ENCODE peak calls at places on chromosomes 16 and 17, in seven cellular contexts. One of them, this sample, is unnamed.

GRCh38 chr17:2061441-2061797 is 6.5 kb downstream of the HIC1 start:
- DNase-seq in WTC11: no peak
- DNase-seq in AG04449: no peak
- DNase-seq in ovary: no peak
- DNase-seq in mesothelial cell of epicardium: no peak
- DNase-seq in omental fat pad: no peak
- DNase-seq in A549: no peak
- DNase-seq in this sample: no peak

GRCh38 chr16:52114414-52114813 is 432.5 kb downstream of the TOX3 start:
- DNase-seq in WTC11: no peak
- DNase-seq in ovary: no peak
- DNase-seq in mesothelial cell of epicardium: no peak
- DNase-seq in A549: no peak
- DNase-seq in omental fat pad: no peak
- DNase-seq in AG04449: no peak
- DNase-seq in this sample: no peak

GRCh38 chr17:76992911-76993310 is 124.7 kb downstream of the MGAT5B start:
- DNase-seq in ovary: no peak
- DNase-seq in A549: no peak
- DNase-seq in AG04449: no peak
- DNase-seq in mesothelial cell of epicardium: no peak
- DNase-seq in omental fat pad: no peak
- DNase-seq in WTC11: no peak
- DNase-seq in this sample: no peak

GRCh38 chr16:25009822-25010221 is 5.3 kb downstream of the ARHGAP17 start:
- DNase-seq in AG04449: no peak
- DNase-seq in omental fat pad: no peak
- DNase-seq in WTC11: no peak
- DNase-seq in mesothelial cell of epicardium: no peak
- DNase-seq in A549: no peak
- DNase-seq in ovary: no peak
- DNase-seq in this sample: no peak

GRCh38 chr16:50627419-50627818 is 53.7 kb downstream of the SNX20 start:
- DNase-seq in AG04449: no peak
- DNase-seq in WTC11: peak
- DNase-seq in mesothelial cell of epicardium: no peak
- DNase-seq in omental fat pad: no peak
- DNase-seq in A549: no peak
- DNase-seq in ovary: peak
- DNase-seq in this sample: peak

GRCh38 chr17:17090642-17091103 is 48.4 kb downstream of the MPRIP start:
- DNase-seq in omental fat pad: no peak
- DNase-seq in WTC11: no peak
- DNase-seq in AG04449: no peak
- DNase-seq in mesothelial cell of epicardium: no peak
- DNase-seq in A549: no peak
- DNase-seq in ovary: no peak
- DNase-seq in this sample: no peak

GRCh38 chr17:8292639-8293395 is 2.4 kb downstream of the SLC25A35 start:
- DNase-seq in ovary: no peak
- DNase-seq in mesothelial cell of epicardium: no peak
- DNase-seq in WTC11: no peak
- DNase-seq in A549: no peak
- DNase-seq in omental fat pad: no peak
- DNase-seq in AG04449: no peak
- DNase-seq in this sample: no peak

GRCh38 chr16:3514621-3515020 is 13.8 kb downstream of the CLUAP1 start:
- DNase-seq in AG04449: peak
- DNase-seq in ovary: no peak
- DNase-seq in mesothelial cell of epicardium: no peak
- DNase-seq in A549: no peak
- DNase-seq in WTC11: no peak
- DNase-seq in omental fat pad: no peak
- DNase-seq in this sample: no peak

GRCh38 chr16:52069866-52070265 is 477.1 kb downstream of the TOX3 start:
- DNase-seq in WTC11: no peak
- DNase-seq in AG04449: no peak
- DNase-seq in mesothelial cell of epicardium: no peak
- DNase-seq in omental fat pad: no peak
- DNase-seq in ovary: no peak
- DNase-seq in A549: peak
- DNase-seq in this sample: peak

GRCh38 chr17:18102640-18103039 is 5.9 kb upstream of the MYO15A start:
- DNase-seq in ovary: no peak
- DNase-seq in AG04449: no peak
- DNase-seq in A549: no peak
- DNase-seq in WTC11: no peak
- DNase-seq in omental fat pad: no peak
- DNase-seq in mesothelial cell of epicardium: no peak
- DNase-seq in this sample: no peak

GRCh38 chr16:62543516-62543915 is 507.3 kb upstream of the CDH8 start:
- DNase-seq in omental fat pad: no peak
- DNase-seq in AG04449: no peak
- DNase-seq in WTC11: no peak
- DNase-seq in ovary: no peak
- DNase-seq in mesothelial cell of epicardium: no peak
- DNase-seq in A549: no peak
- DNase-seq in this sample: no peak

GRCh38 chr16:55495616-55496289 is 13.1 kb upstream of the LPCAT2 start:
- DNase-seq in WTC11: no peak
- DNase-seq in ovary: no peak
- DNase-seq in mesothelial cell of epicardium: peak
- DNase-seq in A549: no peak
- DNase-seq in AG04449: peak
- DNase-seq in omental fat pad: no peak
- DNase-seq in this sample: no peak

GRCh38 chr16:23967018-23967417 is 131.2 kb downstream of the PRKCB start:
- DNase-seq in AG04449: no peak
- DNase-seq in A549: no peak
- DNase-seq in WTC11: no peak
- DNase-seq in omental fat pad: no peak
- DNase-seq in ovary: peak
- DNase-seq in mesothelial cell of epicardium: no peak
- DNase-seq in this sample: no peak

GRCh38 chr16:31356566-31357323 is 1.8 kb downstream of the ITGAX start:
- DNase-seq in ovary: no peak
- DNase-seq in omental fat pad: no peak
- DNase-seq in AG04449: no peak
- DNase-seq in A549: no peak
- DNase-seq in WTC11: peak
- DNase-seq in mesothelial cell of epicardium: no peak
- DNase-seq in this sample: peak

GRCh38 chr17:72430611-72431432 is 310.0 kb downstream of the SOX9 start:
- DNase-seq in A549: no peak
- DNase-seq in mesothelial cell of epicardium: no peak
- DNase-seq in WTC11: peak
- DNase-seq in omental fat pad: no peak
- DNase-seq in ovary: no peak
- DNase-seq in AG04449: no peak
- DNase-seq in this sample: no peak

GRCh38 chr17:42659079-42659931 is at the start of gene TUBG2:
- DNase-seq in omental fat pad: no peak
- DNase-seq in ovary: peak
- DNase-seq in AG04449: no peak
- DNase-seq in A549: peak
- DNase-seq in WTC11: peak
- DNase-seq in mesothelial cell of epicardium: peak
- DNase-seq in this sample: peak

GRCh38 chr16:77285676-77286075 is 86.5 kb downstream of the SYCE1L start:
- DNase-seq in omental fat pad: no peak
- DNase-seq in mesothelial cell of epicardium: no peak
- DNase-seq in AG04449: no peak
- DNase-seq in ovary: no peak
- DNase-seq in A549: no peak
- DNase-seq in WTC11: no peak
- DNase-seq in this sample: no peak

GRCh38 chr17:42817866-42818265 is 6.2 kb downstream of the BECN1 start:
- DNase-seq in omental fat pad: no peak
- DNase-seq in mesothelial cell of epicardium: no peak
- DNase-seq in WTC11: no peak
- DNase-seq in AG04449: no peak
- DNase-seq in ovary: no peak
- DNase-seq in A549: no peak
- DNase-seq in this sample: no peak

GRCh38 chr17:57534863-57535651 is 210.0 kb downstream of the CCDC182 start:
- DNase-seq in A549: no peak
- DNase-seq in WTC11: no peak
- DNase-seq in AG04449: no peak
- DNase-seq in mesothelial cell of epicardium: no peak
- DNase-seq in omental fat pad: no peak
- DNase-seq in ovary: no peak
- DNase-seq in this sample: no peak

GRCh38 chr16:77273-77806 is 685 bp upstream of the MPG start:
- DNase-seq in WTC11: peak
- DNase-seq in omental fat pad: no peak
- DNase-seq in A549: peak
- DNase-seq in AG04449: no peak
- DNase-seq in ovary: peak
- DNase-seq in mesothelial cell of epicardium: peak
- DNase-seq in this sample: peak

GRCh38 chr16:28826141-28826540 is 3.3 kb downstream of the ATXN2L start:
- DNase-seq in mesothelial cell of epicardium: no peak
- DNase-seq in AG04449: no peak
- DNase-seq in omental fat pad: no peak
- DNase-seq in ovary: no peak
- DNase-seq in A549: no peak
- DNase-seq in WTC11: no peak
- DNase-seq in this sample: no peak

GRCh38 chr17:48427598-48427997 is 2.4 kb downstream of the SKAP1 start:
- DNase-seq in omental fat pad: no peak
- DNase-seq in WTC11: no peak
- DNase-seq in ovary: no peak
- DNase-seq in mesothelial cell of epicardium: no peak
- DNase-seq in A549: no peak
- DNase-seq in AG04449: no peak
- DNase-seq in this sample: no peak
- TF ChIP-seq CTCF in omental fat pad: no peak
- TF ChIP-seq CTCF in WTC11: no peak
- TF ChIP-seq CTCF in ovary: no peak
- TF ChIP-seq CTCF in mesothelial cell of epicardium: no peak
- TF ChIP-seq CTCF in A549: no peak
- TF ChIP-seq CTCF in AG04449: no peak
- TF ChIP-seq CTCF in this sample: no peak

GRCh38 chr16:85634747-85635544 is 21.8 kb downstream of the GSE1 start:
- DNase-seq in mesothelial cell of epicardium: no peak
- DNase-seq in AG04449: no peak
- DNase-seq in A549: no peak
- DNase-seq in omental fat pad: no peak
- DNase-seq in WTC11: peak
- DNase-seq in ovary: no peak
- DNase-seq in this sample: peak
- TF ChIP-seq CTCF in mesothelial cell of epicardium: no peak
- TF ChIP-seq CTCF in AG04449: no peak
- TF ChIP-seq CTCF in A549: peak
- TF ChIP-seq CTCF in omental fat pad: no peak
- TF ChIP-seq CTCF in WTC11: peak
- TF ChIP-seq CTCF in ovary: no peak
- TF ChIP-seq CTCF in this sample: peak

DNA sequence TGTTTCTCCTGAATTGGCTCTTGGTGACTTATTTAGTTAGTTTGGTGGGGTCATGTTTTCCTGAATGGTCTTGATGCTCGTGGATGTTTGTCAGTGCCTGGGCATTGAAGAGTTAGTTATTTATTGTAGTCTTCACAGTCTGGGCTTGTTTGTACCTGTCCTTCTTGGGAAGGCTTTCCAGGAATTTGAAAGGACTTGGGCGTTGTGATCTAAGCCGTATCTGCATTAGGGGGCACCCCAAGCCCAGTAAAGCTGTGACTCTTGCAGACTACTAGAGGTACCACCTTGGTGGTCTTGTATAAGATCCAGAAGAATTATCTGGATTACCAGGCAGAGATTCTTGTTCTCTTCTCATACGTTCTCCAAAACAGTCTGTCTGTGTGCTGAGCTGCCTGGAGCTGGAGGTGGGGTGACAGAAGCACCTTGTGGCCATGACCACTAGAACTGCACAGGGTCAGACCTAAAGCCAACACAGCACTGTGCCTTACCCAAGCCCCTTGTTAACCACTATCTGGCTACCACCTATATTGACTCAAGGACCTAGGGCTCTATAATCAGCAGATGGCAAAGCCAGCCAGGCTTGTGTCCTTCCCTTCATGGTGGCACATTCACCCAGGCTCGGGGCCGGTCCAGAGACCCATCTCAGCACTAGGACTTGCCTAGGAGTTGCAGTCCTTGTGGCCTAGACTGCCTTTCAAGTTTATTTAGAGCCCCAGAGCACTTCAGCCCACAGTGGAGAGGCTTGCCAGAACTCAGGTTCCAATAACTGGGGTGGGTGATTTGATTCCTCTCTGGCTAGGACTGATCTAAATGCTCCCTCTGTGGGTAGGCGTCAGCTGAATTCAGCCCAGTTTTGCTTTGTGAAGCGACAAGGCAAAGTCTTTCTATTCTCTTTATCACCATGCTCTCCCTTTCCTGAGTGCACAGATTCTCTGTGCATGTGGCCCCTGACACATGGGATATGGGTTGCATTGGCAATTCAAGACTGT is 11.0 kb downstream of the RNF135 start:
- DNase-seq in ovary: no peak
- DNase-seq in mesothelial cell of epicardium: no peak
- DNase-seq in AG04449: no peak
- DNase-seq in WTC11: no peak
- DNase-seq in A549: no peak
- DNase-seq in omental fat pad: no peak
- DNase-seq in this sample: no peak
- TF ChIP-seq CTCF in ovary: no peak
- TF ChIP-seq CTCF in mesothelial cell of epicardium: no peak
- TF ChIP-seq CTCF in AG04449: no peak
- TF ChIP-seq CTCF in WTC11: no peak
- TF ChIP-seq CTCF in A549: no peak
- TF ChIP-seq CTCF in omental fat pad: no peak
- TF ChIP-seq CTCF in this sample: no peak

DNA sequence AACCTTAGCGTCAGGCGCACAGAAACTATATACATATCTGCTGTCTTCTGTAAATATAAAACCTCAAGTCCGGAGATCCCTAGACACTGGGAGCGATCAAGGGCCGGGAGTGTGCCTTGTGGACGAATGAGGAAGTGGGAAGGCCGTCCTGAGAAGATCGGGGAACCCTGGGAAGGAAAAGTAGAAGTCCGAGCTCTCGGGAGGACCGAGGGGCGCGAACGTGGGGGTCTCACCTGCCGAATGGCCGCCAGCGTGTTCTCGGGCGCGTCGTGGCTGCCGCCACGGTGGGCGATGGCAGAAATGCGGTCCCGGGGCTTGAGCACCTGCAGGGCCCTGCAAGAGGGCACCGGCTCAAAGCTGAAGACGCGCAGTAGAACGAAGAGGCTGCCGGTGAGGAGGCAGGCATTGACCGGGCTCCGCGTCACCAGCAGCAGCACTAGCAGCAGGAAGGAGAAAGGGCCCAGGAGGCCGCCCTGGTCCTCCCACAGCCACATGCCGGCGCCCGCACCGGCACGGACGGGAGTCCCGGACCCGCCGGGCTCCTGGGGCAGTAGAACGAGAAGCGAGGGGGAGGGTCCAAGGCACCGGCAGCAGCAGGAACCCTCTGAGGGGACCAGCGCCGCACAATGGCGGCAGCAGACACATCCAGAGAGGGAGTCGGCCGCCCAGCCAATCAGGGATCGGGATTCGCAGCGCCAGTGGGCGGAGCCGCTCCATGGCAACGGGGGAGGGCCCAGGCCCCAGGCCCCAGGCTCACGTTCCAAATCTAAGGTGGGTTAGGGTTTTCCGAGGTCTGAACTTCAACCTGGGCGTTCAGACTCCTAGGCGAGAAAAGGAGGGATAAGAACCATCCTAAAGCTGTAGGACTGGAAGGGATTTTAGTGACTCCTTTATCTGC is at the start of gene GDE1:
- DNase-seq in omental fat pad: peak
- DNase-seq in ovary: peak
- DNase-seq in AG04449: no peak
- DNase-seq in mesothelial cell of epicardium: peak
- DNase-seq in A549: peak
- DNase-seq in WTC11: peak
- DNase-seq in this sample: peak
- TF ChIP-seq CTCF in omental fat pad: no peak
- TF ChIP-seq CTCF in ovary: no peak
- TF ChIP-seq CTCF in AG04449: peak
- TF ChIP-seq CTCF in mesothelial cell of epicardium: no peak
- TF ChIP-seq CTCF in A549: no peak
- TF ChIP-seq CTCF in WTC11: no peak
- TF ChIP-seq CTCF in this sample: no peak